ENCODE peak calls at places on chromosomes 1 and 21, in nine cellular contexts. One of them, this sample, is unnamed.

GRCh38 chr1:38817958-38818705 is 41.4 kb downstream of the RRAGC start:
- DNase-seq in Panc1: no peak
- DNase-seq in A549: no peak
- DNase-seq in HCT116: no peak
- DNase-seq in GM12878: no peak
- DNase-seq in SK-N-SH: peak
- DNase-seq in GM23338: peak
- DNase-seq in HepG2: no peak
- DNase-seq in K562: peak
- DNase-seq in this sample: no peak

GRCh38 chr21:31514598-31514997 is 144.9 kb upstream of the SOD1 start:
- DNase-seq in HepG2: no peak
- DNase-seq in K562: no peak
- DNase-seq in A549: no peak
- DNase-seq in HCT116: no peak
- DNase-seq in GM23338: peak
- DNase-seq in GM12878: no peak
- DNase-seq in SK-N-SH: peak
- DNase-seq in Panc1: no peak
- DNase-seq in this sample: no peak

GRCh38 chr1:201377611-201378092 is at the start of gene TNNT2:
- DNase-seq in SK-N-SH: peak
- DNase-seq in GM12878: no peak
- DNase-seq in K562: no peak
- DNase-seq in GM23338: no peak
- DNase-seq in HCT116: no peak
- DNase-seq in A549: no peak
- DNase-seq in Panc1: no peak
- DNase-seq in HepG2: no peak
- DNase-seq in this sample: no peak

GRCh38 chr1:162976628-162977027 is 92.5 kb upstream of the RGS4 start:
- DNase-seq in HepG2: no peak
- DNase-seq in GM23338: no peak
- DNase-seq in A549: no peak
- DNase-seq in K562: no peak
- DNase-seq in Panc1: no peak
- DNase-seq in GM12878: no peak
- DNase-seq in HCT116: no peak
- DNase-seq in SK-N-SH: no peak
- DNase-seq in this sample: no peak

GRCh38 chr1:198669023-198669698 is 30.3 kb downstream of the PTPRC start:
- DNase-seq in K562: peak
- DNase-seq in GM12878: peak
- DNase-seq in GM23338: no peak
- DNase-seq in HepG2: peak
- DNase-seq in Panc1: no peak
- DNase-seq in A549: peak
- DNase-seq in HCT116: peak
- DNase-seq in SK-N-SH: peak
- DNase-seq in this sample: peak

GRCh38 chr1:156497078-156497742 is 3.4 kb downstream of the MEF2D start:
- DNase-seq in Panc1: no peak
- DNase-seq in GM12878: no peak
- DNase-seq in SK-N-SH: no peak
- DNase-seq in HepG2: no peak
- DNase-seq in A549: no peak
- DNase-seq in GM23338: no peak
- DNase-seq in K562: no peak
- DNase-seq in HCT116: no peak
- DNase-seq in this sample: peak

GRCh38 chr1:38964140-38964548 is 22.5 kb upstream of the RHBDL2 start:
- DNase-seq in A549: peak
- DNase-seq in GM23338: peak
- DNase-seq in GM12878: no peak
- DNase-seq in HepG2: peak
- DNase-seq in HCT116: no peak
- DNase-seq in Panc1: no peak
- DNase-seq in SK-N-SH: peak
- DNase-seq in K562: no peak
- DNase-seq in this sample: no peak

GRCh38 chr1:20705356-20705755 is 12.5 kb downstream of the KIF17 start:
- DNase-seq in SK-N-SH: no peak
- DNase-seq in GM12878: no peak
- DNase-seq in HepG2: no peak
- DNase-seq in GM23338: no peak
- DNase-seq in HCT116: no peak
- DNase-seq in A549: no peak
- DNase-seq in Panc1: no peak
- DNase-seq in K562: no peak
- DNase-seq in this sample: no peak

GRCh38 chr1:21299780-21300395 is 9.6 kb upstream of the ECE1 start:
- DNase-seq in SK-N-SH: no peak
- DNase-seq in GM23338: no peak
- DNase-seq in K562: no peak
- DNase-seq in A549: no peak
- DNase-seq in HCT116: no peak
- DNase-seq in GM12878: no peak
- DNase-seq in Panc1: no peak
- DNase-seq in HepG2: no peak
- DNase-seq in this sample: no peak

GRCh38 chr1:43864111-43865045 is 69.2 kb upstream of the ARTN start:
- DNase-seq in Panc1: no peak
- DNase-seq in A549: no peak
- DNase-seq in SK-N-SH: no peak
- DNase-seq in GM23338: no peak
- DNase-seq in HepG2: no peak
- DNase-seq in HCT116: no peak
- DNase-seq in K562: peak
- DNase-seq in GM12878: no peak
- DNase-seq in this sample: no peak

GRCh38 chr1:87961992-87962391 is 633.3 kb downstream of the LMO4 start:
- DNase-seq in A549: no peak
- DNase-seq in K562: no peak
- DNase-seq in Panc1: no peak
- DNase-seq in SK-N-SH: no peak
- DNase-seq in GM12878: no peak
- DNase-seq in GM23338: no peak
- DNase-seq in HCT116: no peak
- DNase-seq in HepG2: no peak
- DNase-seq in this sample: peak

GRCh38 chr1:245908543-245908942 is 598.5 kb downstream of the SMYD3 start:
- DNase-seq in GM23338: no peak
- DNase-seq in GM12878: no peak
- DNase-seq in A549: no peak
- DNase-seq in HCT116: no peak
- DNase-seq in Panc1: no peak
- DNase-seq in SK-N-SH: no peak
- DNase-seq in HepG2: no peak
- DNase-seq in K562: no peak
- DNase-seq in this sample: no peak

GRCh38 chr1:52191395-52191965 is 49.6 kb downstream of the ZFYVE9 start:
- DNase-seq in A549: no peak
- DNase-seq in SK-N-SH: no peak
- DNase-seq in HepG2: no peak
- DNase-seq in HCT116: no peak
- DNase-seq in K562: no peak
- DNase-seq in GM23338: no peak
- DNase-seq in GM12878: no peak
- DNase-seq in Panc1: no peak
- DNase-seq in this sample: no peak

GRCh38 chr1:235142991-235143390 is 14.4 kb upstream of the TOMM20 start:
- DNase-seq in HepG2: no peak
- DNase-seq in K562: no peak
- DNase-seq in HCT116: no peak
- DNase-seq in Panc1: no peak
- DNase-seq in SK-N-SH: no peak
- DNase-seq in A549: no peak
- DNase-seq in GM12878: no peak
- DNase-seq in GM23338: no peak
- DNase-seq in this sample: no peak
- TF ChIP-seq CTCF in HepG2: no peak
- TF ChIP-seq CTCF in K562: no peak
- TF ChIP-seq CTCF in HCT116: no peak
- TF ChIP-seq CTCF in Panc1: no peak
- TF ChIP-seq CTCF in SK-N-SH: no peak
- TF ChIP-seq CTCF in A549: no peak
- TF ChIP-seq CTCF in GM12878: no peak
- TF ChIP-seq CTCF in GM23338: no peak
- TF ChIP-seq CTCF in this sample: no peak

DNA sequence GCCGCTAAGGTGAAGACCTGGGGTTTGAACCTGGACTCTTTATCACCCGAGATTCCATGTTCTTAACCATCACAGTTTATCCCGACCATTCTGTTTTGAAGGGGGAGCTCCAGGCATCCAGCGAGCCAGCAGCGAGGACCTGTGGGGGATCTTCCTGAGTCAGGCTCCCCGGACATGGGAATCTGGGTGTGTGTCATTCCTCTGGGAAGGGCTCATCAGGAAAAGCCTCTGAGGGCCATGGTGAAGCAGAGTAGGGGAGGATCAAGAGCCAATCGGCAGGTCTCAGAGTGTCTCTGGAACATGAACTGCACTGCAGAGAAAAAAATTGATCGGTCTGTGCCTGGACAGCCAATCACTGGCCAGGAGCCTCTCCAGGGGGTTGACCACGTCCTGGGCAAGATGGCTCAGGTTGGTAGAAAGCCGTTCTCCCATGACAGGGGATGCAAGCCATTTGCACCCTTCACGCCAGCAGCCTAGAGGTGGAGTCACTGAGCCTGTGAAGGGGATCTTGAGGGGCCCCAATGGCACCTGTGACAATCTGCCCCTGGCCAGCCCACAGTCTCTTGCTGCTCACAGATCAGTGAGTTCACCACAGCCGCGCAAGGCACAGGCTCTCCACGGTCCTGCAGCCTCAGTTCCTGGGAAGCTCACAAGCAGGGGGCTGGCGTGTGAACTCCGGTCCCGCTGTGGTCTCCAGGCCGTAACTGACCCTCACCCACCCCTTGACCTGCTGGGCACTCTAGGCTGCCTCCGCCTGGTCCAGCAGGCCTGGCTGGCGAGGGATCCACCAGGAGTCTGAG is 20.4 kb upstream of the ACTRT2 start:
- DNase-seq in GM23338: no peak
- DNase-seq in GM12878: no peak
- DNase-seq in HepG2: no peak
- DNase-seq in HCT116: no peak
- DNase-seq in A549: no peak
- DNase-seq in SK-N-SH: no peak
- DNase-seq in K562: no peak
- DNase-seq in Panc1: no peak
- DNase-seq in this sample: no peak
- TF ChIP-seq REST in GM23338: no peak
- TF ChIP-seq REST in GM12878: no peak
- TF ChIP-seq REST in HepG2: no peak
- TF ChIP-seq REST in HCT116: no peak
- TF ChIP-seq REST in A549: no peak
- TF ChIP-seq REST in SK-N-SH: no peak
- TF ChIP-seq REST in K562: no peak
- TF ChIP-seq REST in Panc1: no peak
- TF ChIP-seq REST in this sample: no peak

GRCh38 chr1:96346708-96347107 is 374.9 kb upstream of the PTBP2 start:
- DNase-seq in K562: no peak
- DNase-seq in HCT116: no peak
- DNase-seq in GM12878: no peak
- DNase-seq in GM23338: no peak
- DNase-seq in A549: no peak
- DNase-seq in SK-N-SH: no peak
- DNase-seq in Panc1: no peak
- DNase-seq in HepG2: no peak
- DNase-seq in this sample: no peak
- TF ChIP-seq CTCF in K562: no peak
- TF ChIP-seq CTCF in HCT116: no peak
- TF ChIP-seq CTCF in GM12878: no peak
- TF ChIP-seq CTCF in GM23338: no peak
- TF ChIP-seq CTCF in A549: no peak
- TF ChIP-seq CTCF in SK-N-SH: peak
- TF ChIP-seq CTCF in Panc1: no peak
- TF ChIP-seq CTCF in HepG2: no peak
- TF ChIP-seq CTCF in this sample: no peak

GRCh38 chr1:25967308-25967707 is 30.6 kb downstream of the PAFAH2 start:
- DNase-seq in HCT116: no peak
- DNase-seq in K562: no peak
- DNase-seq in GM23338: no peak
- DNase-seq in GM12878: no peak
- DNase-seq in SK-N-SH: no peak
- DNase-seq in Panc1: no peak
- DNase-seq in HepG2: no peak
- DNase-seq in A549: no peak
- DNase-seq in this sample: no peak

GRCh38 chr1:25973610-25974355 is 24.1 kb downstream of the PAFAH2 start:
- DNase-seq in A549: no peak
- DNase-seq in HCT116: no peak
- DNase-seq in HepG2: no peak
- DNase-seq in Panc1: no peak
- DNase-seq in GM23338: no peak
- DNase-seq in K562: no peak
- DNase-seq in GM12878: no peak
- DNase-seq in SK-N-SH: no peak
- DNase-seq in this sample: no peak

GRCh38 chr1:25971882-25972180 is 26.0 kb downstream of the PAFAH2 start:
- DNase-seq in A549: no peak
- DNase-seq in HCT116: no peak
- DNase-seq in HepG2: no peak
- DNase-seq in K562: no peak
- DNase-seq in GM12878: no peak
- DNase-seq in SK-N-SH: no peak
- DNase-seq in Panc1: no peak
- DNase-seq in GM23338: no peak
- DNase-seq in this sample: no peak

GRCh38 chr1:25971044-25971881 is 26.6 kb downstream of the PAFAH2 start:
- DNase-seq in K562: no peak
- DNase-seq in HCT116: no peak
- DNase-seq in A549: no peak
- DNase-seq in GM23338: peak
- DNase-seq in HepG2: no peak
- DNase-seq in SK-N-SH: no peak
- DNase-seq in Panc1: no peak
- DNase-seq in GM12878: no peak
- DNase-seq in this sample: peak
- TF ChIP-seq REST in K562: no peak
- TF ChIP-seq REST in HCT116: no peak
- TF ChIP-seq REST in A549: no peak
- TF ChIP-seq REST in GM23338: no peak
- TF ChIP-seq REST in HepG2: no peak
- TF ChIP-seq REST in SK-N-SH: no peak
- TF ChIP-seq REST in Panc1: no peak
- TF ChIP-seq REST in GM12878: no peak
- TF ChIP-seq REST in this sample: no peak

DNA sequence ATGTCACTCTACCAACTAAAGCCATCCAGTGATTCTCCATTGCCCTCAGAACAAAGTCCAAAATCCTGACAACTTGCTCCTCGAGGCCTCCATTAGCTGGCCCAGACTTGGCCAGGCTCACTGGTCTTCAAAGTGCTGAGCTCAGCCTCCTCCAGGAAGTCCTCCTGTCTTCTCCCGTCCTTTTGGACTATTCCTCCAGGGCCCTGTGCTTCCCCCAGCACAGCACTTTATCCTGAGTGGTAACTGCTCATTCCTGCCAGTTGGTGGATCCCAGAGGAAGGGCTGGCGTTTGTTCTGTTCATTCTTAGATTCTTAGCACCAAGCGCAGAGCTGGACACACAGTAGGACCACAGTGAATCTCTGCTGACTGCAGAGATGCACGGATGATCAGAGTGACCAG is 179.9 kb downstream of the PTPRU start:
- DNase-seq in HepG2: no peak
- DNase-seq in Panc1: no peak
- DNase-seq in K562: no peak
- DNase-seq in HCT116: no peak
- DNase-seq in GM23338: peak
- DNase-seq in SK-N-SH: no peak
- DNase-seq in GM12878: no peak
- DNase-seq in A549: peak
- DNase-seq in this sample: no peak
- TF ChIP-seq CTCF in HepG2: no peak
- TF ChIP-seq CTCF in Panc1: peak
- TF ChIP-seq CTCF in K562: no peak
- TF ChIP-seq CTCF in HCT116: no peak
- TF ChIP-seq CTCF in GM23338: peak
- TF ChIP-seq CTCF in SK-N-SH: no peak
- TF ChIP-seq CTCF in GM12878: no peak
- TF ChIP-seq CTCF in A549: no peak
- TF ChIP-seq CTCF in this sample: no peak